ENCODE peak calls at places on chromosomes 6 and 20, in five cellular contexts. J is activated T-helper 1 cell treated with Interleukin-2 at 50 U/mL for 16 hours, H is activated gamma-delta T cell treated with Interleukin-2 at 50 U/mL for 16 hours, N is cardiac fibroblast, O is tibial artery. Y is an unnamed sample.

GRCh38 chr6:68559716-68560115 is 75.4 kb upstream of the ADGRB3 start:
- DNase-seq in N (no peak), H (no peak), O (no peak), J (no peak), Y (no peak)

GRCh38 chr6:118896339-118897136 is 2.6 kb downstream of the ASF1A start:
- DNase-seq in J (no peak), O (no peak), H (no peak), N (peak), Y (no peak)

GRCh38 chr20:21640556-21640955 is 64.9 kb upstream of the PAX1 start:
- DNase-seq in J (no peak), H (no peak), N (no peak), O (no peak), Y (no peak)

GRCh38 chr20:1933465-1933870 is 38.3 kb downstream of the SIRPA start:
- DNase-seq in J (no peak), O (peak), N (peak), H (no peak), Y (no peak)

GRCh38 chr20:20956586-20956985 is 149.6 kb downstream of the LINC00237 start:
- DNase-seq in H (no peak), J (no peak), N (no peak), O (no peak), Y (no peak)

GRCh38 chr6:138856654-138857053 is 60.8 kb downstream of the ECT2L start:
- DNase-seq in O (no peak), H (no peak), N (no peak), J (no peak), Y (no peak)

GRCh38 chr6:96157018-96157565 is 141.3 kb downstream of the FUT9 start:
- DNase-seq in O (no peak), H (no peak), J (no peak), N (no peak), Y (no peak)

GRCh38 chr6:14738933-14739332 is 506.9 kb upstream of the JARID2 start:
- DNase-seq in O (no peak), N (peak), J (no peak), H (no peak), Y (no peak)

GRCh38 chr6:46437671-46438221 is 53.5 kb downstream of the RCAN2 start:
- DNase-seq in J (no peak), N (no peak), O (no peak), H (no peak), Y (peak)

GRCh38 chr6:125790403-125791150 is at the start of gene NCOA7:
- DNase-seq in N (peak), O (peak), H (peak), J (peak), Y (peak)

GRCh38 chr20:45771182-45771759 is 20.4 kb downstream of the WFDC3 start:
- DNase-seq in O (peak), J (peak), H (peak), N (peak), Y (peak)

GRCh38 chr20:22583773-22584629 is at the start of gene FOXA2:
- DNase-seq in O (no peak), H (no peak), J (no peak), N (no peak), Y (no peak)

GRCh38 chr6:85574932-85575598 is 18.6 kb downstream of the SNX14 start:
- DNase-seq in J (no peak), H (no peak), N (no peak), O (no peak), Y (no peak)

GRCh38 chr6:38432079-38432478 is 207.7 kb downstream of the BTBD9 start:
- DNase-seq in N (no peak), H (no peak), J (no peak), O (no peak), Y (no peak)

GRCh38 chr6:153044295-153044694 is 41.8 kb upstream of the MTRF1L start:
- DNase-seq in J (no peak), N (peak), O (no peak), H (no peak), Y (no peak)

GRCh38 chr6:145015739-145016558 is 719.4 kb downstream of the EPM2A start:
- DNase-seq in J (no peak), O (no peak), N (peak), H (no peak), Y (no peak)

GRCh38 chr6:169843991-169844390 is 92.6 kb downstream of the ERMARD start:
- DNase-seq in H (no peak), J (no peak), O (peak), N (no peak), Y (no peak)

GRCh38 chr6:44663860-44664584 is 276.5 kb downstream of the CDC5L start:
- DNase-seq in H (no peak), J (no peak), N (no peak), O (no peak), Y (no peak)

GRCh38 chr20:32605167-32605656 is 20.1 kb upstream of the NOL4L start:
- DNase-seq in O (peak), J (no peak), H (no peak), N (peak), Y (no peak)

GRCh38 chr6:165052561-165053500 is 256.6 kb downstream of the C6orf118 start:
- DNase-seq in H (no peak), J (no peak), O (no peak), N (no peak), Y (no peak)

GRCh38 chr20:62603021-62603906 is 39.0 kb upstream of the SLCO4A1 start:
- DNase-seq in O (peak), H (peak), N (peak), J (no peak), Y (peak)

GRCh38 chr6:13589801-13590200 is 15.4 kb downstream of the SIRT5 start:
- DNase-seq in J (no peak), N (no peak), H (no peak), O (no peak), Y (no peak)

GRCh38 chr20:5674176-5674660 is 76.0 kb upstream of the SHLD1 start:
- DNase-seq in O (no peak), N (no peak), H (no peak), J (no peak), Y (no peak)

GRCh38 chr6:3228791-3229565 is 1.5 kb upstream of the TUBB2B start:
- DNase-seq in H (no peak), N (peak), J (no peak), O (no peak), Y (no peak)

GRCh38 chr6:37783831-37784584 is 35.5 kb upstream of the ZFAND3 start:
- DNase-seq in J (no peak), N (peak), H (peak), O (peak), Y (no peak)

GRCh38 chr20:13220194-13220856 is 749 bp upstream of the ISM1 start:
- DNase-seq in O (peak), H (no peak), J (peak), N (peak), Y (no peak)

GRCh38 chr6:108592371-108593337 is 31.9 kb downstream of the FOXO3 start:
- DNase-seq in J (peak), N (peak), H (peak), O (peak), Y (peak)

GRCh38 chr6:154404791-154405400 is 48.3 kb upstream of the IPCEF1 start:
- DNase-seq in O (no peak), H (no peak), J (no peak), N (peak), Y (no peak)

GRCh38 chr6:116404706-116405105 is 34.0 kb downstream of the DSE start:
- DNase-seq in O (no peak), H (no peak), N (peak), J (no peak), Y (no peak)

Y was measured in gastrocnemius medialis.